ENCODE peak calls at places on chromosomes 1 and 21, in five cellular contexts. One of them, this sample, is unnamed.

GRCh38 chr1:44609412-44609767 is 64.9 kb downstream of the TMEM53 start:
- DNase-seq in AG09309: no peak
- DNase-seq in heart right ventricle: peak; percentile 48
- DNase-seq in GM12865: peak; percentile 42
- DNase-seq in Calu3: peak; percentile 68
- DNase-seq in this sample: no peak

GRCh38 chr21:22657786-22658185 is 1659.6 kb downstream of the NCAM2 start:
- DNase-seq in GM12865: no peak
- DNase-seq in Calu3: no peak
- DNase-seq in heart right ventricle: no peak
- DNase-seq in AG09309: no peak
- DNase-seq in this sample: no peak

GRCh38 chr1:9900142-9901043 is 9.7 kb downstream of the CTNNBIP1 start:
- DNase-seq in GM12865: peak; percentile 51
- DNase-seq in Calu3: peak; percentile 55
- DNase-seq in heart right ventricle: peak; percentile 85
- DNase-seq in AG09309: no peak
- DNase-seq in this sample: no peak

GRCh38 chr1:83065952-83066727 is 932.8 kb downstream of the TTLL7 start:
- DNase-seq in AG09309: no peak
- DNase-seq in heart right ventricle: no peak
- DNase-seq in Calu3: no peak
- DNase-seq in GM12865: no peak
- DNase-seq in this sample: no peak

GRCh38 chr1:9100471-9101043 is 28.3 kb downstream of the GPR157 start:
- DNase-seq in GM12865: no peak
- DNase-seq in Calu3: no peak
- DNase-seq in AG09309: no peak
- DNase-seq in heart right ventricle: no peak
- DNase-seq in this sample: no peak

GRCh38 chr1:36522461-36523229 is 39.9 kb upstream of the CSF3R start:
- DNase-seq in AG09309: no peak
- DNase-seq in GM12865: no peak
- DNase-seq in heart right ventricle: no peak
- DNase-seq in Calu3: no peak
- DNase-seq in this sample: no peak

GRCh38 chr1:932776-933602 is 9.3 kb downstream of the SAMD11 start:
- DNase-seq in heart right ventricle: no peak
- DNase-seq in Calu3: peak; percentile 66
- DNase-seq in GM12865: no peak
- DNase-seq in AG09309: no peak
- DNase-seq in this sample: no peak

GRCh38 chr1:209046058-209046417 is 537.5 kb upstream of the CAMK1G start:
- DNase-seq in heart right ventricle: no peak
- DNase-seq in GM12865: no peak
- DNase-seq in AG09309: no peak
- DNase-seq in Calu3: no peak
- DNase-seq in this sample: no peak

GRCh38 chr1:202234331-202235002 is 40.9 kb downstream of the LGR6 start:
- DNase-seq in heart right ventricle: no peak
- DNase-seq in GM12865: no peak
- DNase-seq in Calu3: no peak
- DNase-seq in AG09309: no peak
- DNase-seq in this sample: no peak

GRCh38 chr1:97396463-97396862 is 524.4 kb downstream of the DPYD start:
- DNase-seq in Calu3: no peak
- DNase-seq in GM12865: no peak
- DNase-seq in heart right ventricle: no peak
- DNase-seq in AG09309: no peak
- DNase-seq in this sample: no peak

GRCh38 chr1:202998836-202999750 is 8.1 kb upstream of the TMEM183A start:
- DNase-seq in heart right ventricle: peak; percentile 44
- DNase-seq in Calu3: peak; percentile 71
- DNase-seq in GM12865: peak; percentile 67
- DNase-seq in AG09309: no peak
- DNase-seq in this sample: peak; percentile 45

GRCh38 chr1:39701092-39701460 is 9.8 kb upstream of the HPCAL4 start:
- DNase-seq in GM12865: no peak
- DNase-seq in heart right ventricle: no peak
- DNase-seq in AG09309: no peak
- DNase-seq in Calu3: no peak
- DNase-seq in this sample: no peak

GRCh38 chr1:83693409-83694126 is 305.4 kb downstream of the TTLL7 start:
- DNase-seq in GM12865: no peak
- DNase-seq in heart right ventricle: no peak
- DNase-seq in AG09309: no peak
- DNase-seq in Calu3: no peak
- DNase-seq in this sample: no peak

GRCh38 chr1:239899747-239900146 is 191.9 kb upstream of the FMN2 start:
- DNase-seq in Calu3: no peak
- DNase-seq in GM12865: no peak
- DNase-seq in heart right ventricle: no peak
- DNase-seq in AG09309: no peak
- DNase-seq in this sample: no peak
- TF ChIP-seq CTCF in Calu3: no peak
- TF ChIP-seq CTCF in GM12865: no peak
- TF ChIP-seq CTCF in heart right ventricle: no peak
- TF ChIP-seq CTCF in AG09309: no peak
- TF ChIP-seq CTCF in this sample: no peak

DNA sequence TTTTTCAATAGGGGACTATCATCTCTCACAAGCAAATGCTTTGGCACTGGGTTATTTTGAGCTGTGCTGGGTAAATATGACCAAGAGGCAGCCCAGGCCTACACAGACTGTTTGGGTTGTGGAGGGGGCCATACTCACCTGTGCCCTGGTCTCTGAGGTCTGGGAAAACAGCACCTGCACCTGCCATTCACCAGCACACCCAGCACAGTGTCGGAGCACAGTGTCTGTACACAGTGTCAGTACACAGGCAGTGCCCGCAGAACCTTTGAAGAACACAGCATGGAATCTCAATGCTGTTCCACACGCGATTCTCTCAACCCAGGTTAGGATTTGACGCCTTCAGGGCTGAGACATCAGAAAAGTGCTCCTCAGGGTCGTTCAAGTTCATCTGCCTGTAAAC is 35.0 kb upstream of the FAM89A start:
- DNase-seq in Calu3: no peak
- DNase-seq in GM12865: no peak
- DNase-seq in AG09309: no peak
- DNase-seq in heart right ventricle: no peak
- DNase-seq in this sample: no peak
- TF ChIP-seq CTCF in Calu3: no peak
- TF ChIP-seq CTCF in GM12865: no peak
- TF ChIP-seq CTCF in AG09309: no peak
- TF ChIP-seq CTCF in heart right ventricle: no peak
- TF ChIP-seq CTCF in this sample: no peak

GRCh38 chr1:155688318-155689121 is at the start of the genes DAP3 and YY1AP1:
- DNase-seq in GM12865: peak; percentile 94
- DNase-seq in Calu3: peak; percentile 93
- DNase-seq in heart right ventricle: peak; percentile 94
- DNase-seq in AG09309: peak; percentile 45
- DNase-seq in this sample: peak; percentile 94
- TF ChIP-seq CTCF in GM12865: no peak
- TF ChIP-seq CTCF in Calu3: no peak
- TF ChIP-seq CTCF in heart right ventricle: peak; percentile 27
- TF ChIP-seq CTCF in AG09309: no peak
- TF ChIP-seq CTCF in this sample: no peak

DNA sequence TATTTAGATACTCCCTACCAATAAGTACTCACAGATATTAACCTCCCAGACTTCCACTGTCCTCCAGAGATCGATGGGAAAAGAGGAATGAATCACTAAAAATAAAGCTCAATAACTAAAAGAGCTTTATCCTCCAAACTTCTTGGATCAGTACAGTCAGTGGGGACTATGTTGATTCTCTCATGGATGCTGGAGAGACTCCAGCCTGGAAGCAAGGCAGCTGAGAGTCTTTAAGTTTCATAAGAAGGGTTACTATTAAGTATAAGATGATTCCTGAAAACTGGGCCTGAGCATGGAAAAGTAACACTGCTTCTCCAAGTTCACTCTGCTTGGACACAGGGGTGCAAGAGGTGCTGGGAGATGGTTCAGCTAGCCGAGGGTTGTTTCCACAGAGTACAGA is 6.2 kb upstream of the DDR2 start:
- DNase-seq in Calu3: no peak
- DNase-seq in GM12865: no peak
- DNase-seq in heart right ventricle: peak; percentile 14
- DNase-seq in AG09309: no peak
- DNase-seq in this sample: no peak
- TF ChIP-seq CTCF in Calu3: no peak
- TF ChIP-seq CTCF in GM12865: no peak
- TF ChIP-seq CTCF in heart right ventricle: no peak
- TF ChIP-seq CTCF in AG09309: no peak
- TF ChIP-seq CTCF in this sample: no peak

GRCh38 chr1:26759531-26759930 is 28.2 kb upstream of the PIGV start:
- DNase-seq in AG09309: no peak
- DNase-seq in Calu3: no peak
- DNase-seq in GM12865: no peak
- DNase-seq in heart right ventricle: no peak
- DNase-seq in this sample: no peak

GRCh38 chr1:26758358-26758757 is 29.4 kb upstream of the PIGV start:
- DNase-seq in heart right ventricle: no peak
- DNase-seq in AG09309: no peak
- DNase-seq in Calu3: no peak
- DNase-seq in GM12865: no peak
- DNase-seq in this sample: no peak

DNA sequence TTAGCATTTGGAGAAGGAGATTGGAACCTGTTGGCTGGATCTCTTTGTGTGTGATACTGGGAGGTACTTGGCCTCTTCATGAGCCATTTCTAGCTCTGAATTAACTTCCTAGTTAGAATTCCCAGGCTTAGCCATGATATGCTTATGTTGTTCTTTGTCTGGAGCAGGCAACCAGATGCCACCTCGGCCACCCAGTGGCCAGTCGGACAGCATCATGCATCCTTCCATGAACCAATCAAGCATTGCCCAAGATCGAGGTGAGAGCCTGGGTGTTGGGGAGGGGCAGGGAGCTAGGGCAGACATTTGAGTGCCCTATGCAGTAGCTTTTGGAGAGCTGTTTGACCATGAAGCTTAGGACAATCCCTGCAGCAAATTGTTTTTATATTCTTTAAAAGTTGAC is 26.5 kb upstream of the PIGV start:
- DNase-seq in heart right ventricle: no peak
- DNase-seq in GM12865: no peak
- DNase-seq in AG09309: no peak
- DNase-seq in Calu3: no peak
- DNase-seq in this sample: no peak
- TF ChIP-seq CTCF in heart right ventricle: peak; percentile 28
- TF ChIP-seq CTCF in GM12865: no peak
- TF ChIP-seq CTCF in AG09309: peak; percentile 18
- TF ChIP-seq CTCF in Calu3: no peak
- TF ChIP-seq CTCF in this sample: no peak

GRCh38 chr1:106536741-106537140 is 519.7 kb upstream of the PRMT6 start:
- DNase-seq in heart right ventricle: no peak
- DNase-seq in Calu3: no peak
- DNase-seq in AG09309: peak; percentile 62
- DNase-seq in GM12865: no peak
- DNase-seq in this sample: no peak

DNA sequence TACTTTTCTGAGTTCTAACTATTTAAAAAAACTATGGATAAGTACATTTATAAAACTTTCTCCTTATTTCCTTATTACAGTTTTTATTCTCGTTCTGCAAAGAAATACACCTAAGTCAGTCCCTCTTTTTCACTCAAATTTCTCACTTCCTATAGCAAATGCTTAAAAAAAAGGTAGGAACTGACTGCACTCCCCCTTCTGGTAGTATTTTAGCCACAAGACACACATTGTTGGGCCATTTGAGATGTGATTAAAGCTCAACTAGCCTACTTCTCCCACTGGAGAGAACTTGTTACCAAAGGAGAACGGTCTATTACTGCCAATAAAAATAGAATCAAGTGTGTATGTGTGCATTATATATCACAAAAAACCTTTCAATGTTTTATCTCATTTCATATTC is 521.9 kb upstream of the PRMT6 start:
- DNase-seq in heart right ventricle: no peak
- DNase-seq in Calu3: no peak
- DNase-seq in AG09309: no peak
- DNase-seq in GM12865: no peak
- DNase-seq in this sample: no peak
- TF ChIP-seq CTCF in heart right ventricle: no peak
- TF ChIP-seq CTCF in Calu3: no peak
- TF ChIP-seq CTCF in AG09309: peak; percentile 7
- TF ChIP-seq CTCF in GM12865: no peak
- TF ChIP-seq CTCF in this sample: peak; percentile 15

DNA sequence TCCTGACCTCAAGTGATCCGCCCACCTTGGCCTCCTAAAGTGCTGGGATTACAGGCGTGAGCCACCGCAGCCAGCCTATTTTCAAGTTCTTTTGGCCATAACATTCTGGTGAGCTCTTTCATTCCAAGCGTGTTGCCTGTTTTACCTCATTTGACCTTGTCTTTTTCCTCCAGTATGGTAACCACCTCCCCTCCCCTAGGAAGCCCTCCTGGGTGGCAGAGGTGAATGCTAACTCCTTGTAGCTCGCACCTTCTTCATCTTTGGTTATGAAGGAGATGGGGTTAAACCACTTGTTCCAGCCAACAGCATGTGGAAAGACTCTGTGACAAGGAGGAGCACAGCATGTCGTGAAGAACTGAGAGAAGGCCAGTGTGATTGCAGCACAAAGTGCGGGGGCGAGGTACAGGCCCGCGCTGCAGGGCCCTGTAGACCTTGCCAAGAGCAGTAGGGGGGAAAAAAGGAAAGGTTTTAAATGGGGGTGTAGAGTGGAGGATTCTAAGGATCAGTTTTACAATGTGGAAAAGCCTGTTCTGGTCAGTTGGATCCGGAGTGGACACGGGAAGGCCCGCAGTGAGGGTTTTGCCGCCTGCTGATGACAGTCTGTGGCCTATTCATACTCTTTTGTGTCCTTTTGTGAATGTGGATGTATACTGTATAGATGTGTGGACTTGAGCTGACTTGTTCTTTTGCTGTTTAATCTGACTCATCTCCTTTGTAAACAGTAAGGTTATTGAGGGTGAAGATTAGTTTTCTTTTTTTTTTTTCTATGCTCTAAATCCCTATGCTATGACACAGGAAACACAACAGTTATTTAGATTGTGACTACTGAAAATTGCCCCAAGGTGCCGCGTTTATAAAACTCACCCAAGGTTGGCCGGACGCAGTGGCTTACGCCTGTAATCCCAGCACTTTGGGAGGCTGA is 7.5 kb upstream of the ZNF436 start:
- DNase-seq in AG09309: no peak
- DNase-seq in GM12865: no peak
- DNase-seq in heart right ventricle: peak; percentile 38
- DNase-seq in Calu3: peak; percentile 21
- DNase-seq in this sample: no peak
- TF ChIP-seq CTCF in AG09309: no peak
- TF ChIP-seq CTCF in GM12865: no peak
- TF ChIP-seq CTCF in heart right ventricle: no peak
- TF ChIP-seq CTCF in Calu3: no peak
- TF ChIP-seq CTCF in this sample: no peak

This sample was measured in GM13977.